ENCODE peak calls at places on chromosomes 2 and 18, in eight cellular contexts. Q is lower lobe of right lung, F is A549, U is fibroblast of the aortic adventitia, K is prostate gland, T is sigmoid colon, C is tibial artery, E is fibroblast of pulmonary artery. I is an unnamed sample.

GRCh38 chr2:16394072-16394985 is 271.3 kb downstream of the CYRIA start:
- DNase-seq in Q (no peak), F (no peak), U (no peak), K (no peak), T (no peak), C (no peak), E (no peak), I (no peak)

GRCh38 chr2:220143336-220143735 is 515.9 kb downstream of the SLC4A3 start:
- DNase-seq in Q (no peak), F (peak; percentile 11), U (peak; percentile 85), K (no peak), T (no peak), C (no peak), E (peak; percentile 91), I (peak; percentile 91)

GRCh38 chr2:225010804-225011203 is 31.5 kb downstream of the DOCK10 start:
- DNase-seq in Q (no peak), F (peak; percentile 55), U (peak; percentile 83), K (no peak), T (no peak), C (no peak), E (peak; percentile 69), I (peak; percentile 86)

GRCh38 chr2:219054956-219055903 is 5.5 kb downstream of the IHH start:
- DNase-seq in Q (no peak), F (no peak), U (no peak), K (no peak), T (no peak), C (no peak), E (no peak), I (no peak)

GRCh38 chr2:189439342-189439741 is 1.9 kb upstream of the WDR75 start:
- DNase-seq in Q (no peak), F (peak; percentile 23), U (no peak), K (no peak), T (no peak), C (no peak), E (no peak), I (no peak)

GRCh38 chr18:40935423-40935822 is 1019.6 kb upstream of the PIK3C3 start:
- DNase-seq in Q (no peak), F (peak; percentile 27), U (no peak), K (no peak), T (no peak), C (no peak), E (peak; percentile 52), I (peak; percentile 22)

GRCh38 chr2:181876614-181877063 is 14.9 kb upstream of the ITPRID2 start:
- DNase-seq in Q (no peak), F (peak; percentile 95), U (peak; percentile 54), K (no peak), T (no peak), C (no peak), E (peak; percentile 38), I (peak; percentile 66)

GRCh38 chr2:128302744-128303067 is 16.0 kb downstream of the HS6ST1 start:
- DNase-seq in Q (no peak), F (no peak), U (no peak), K (no peak), T (no peak), C (no peak), E (no peak), I (no peak)

GRCh38 chr2:163735692-163736432 is at the start of gene FIGN:
- DNase-seq in Q (peak; percentile 74), F (peak; percentile 81), U (peak; percentile 96), K (peak; percentile 46), T (peak; percentile 89), C (peak; percentile 90), E (peak; percentile 93), I (peak; percentile 93)

GRCh38 chr2:111618577-111618930 is 265.4 kb downstream of the ANAPC1 start:
- DNase-seq in Q (peak; percentile 70), F (no peak), U (no peak), K (no peak), T (no peak), C (no peak), E (no peak), I (peak; percentile 79)

GRCh38 chr2:14297906-14298305 is 334.6 kb upstream of the LRATD1 start:
- DNase-seq in Q (no peak), F (no peak), U (no peak), K (no peak), T (no peak), C (no peak), E (no peak), I (no peak)

GRCh38 chr2:106193491-106193976 is 567 bp downstream of the UXS1 start:
- DNase-seq in Q (peak; percentile 65), F (no peak), U (no peak), K (peak; percentile 33), T (no peak), C (no peak), E (no peak), I (peak; percentile 51)

DNA sequence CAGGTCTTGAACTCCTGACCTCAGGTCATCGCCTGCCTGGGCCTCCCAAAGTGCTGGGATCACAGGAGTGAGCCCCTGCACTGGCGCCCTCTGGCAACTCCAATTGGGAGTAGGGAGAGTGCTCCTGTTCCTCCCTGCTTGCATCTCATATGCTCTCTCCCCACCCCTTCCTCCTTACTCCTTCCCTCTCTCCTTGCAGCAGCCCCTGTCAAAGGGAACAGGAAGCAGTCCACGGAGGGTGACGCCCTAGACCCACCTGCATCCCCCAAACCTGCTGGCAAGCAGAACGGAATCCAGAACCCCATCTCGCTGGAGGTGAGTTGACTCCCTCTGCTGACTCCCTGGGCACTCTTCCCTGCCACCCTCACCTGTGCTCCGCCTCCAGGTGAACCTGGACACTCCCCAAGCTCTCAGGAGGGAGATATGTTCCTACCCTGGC is 10.7 kb downstream of the ARID5A start:
- DNase-seq in Q (no peak), F (no peak), U (no peak), K (no peak), T (no peak), C (peak; percentile 60), E (no peak), I (no peak)
- H3K4me3 ChIP-seq in Q (no peak overlapping the region), F (no peak overlapping the region), U (no peak overlapping the region), K (no peak overlapping the region), T (no peak overlapping the region), C (no peak overlapping the region), E (no peak overlapping the region), I (no peak overlapping the region)

GRCh38 chr18:43278401-43278800 is 1.1 kb upstream of the SYT4 start:
- DNase-seq in Q (no peak), F (no peak), U (no peak), K (no peak), T (no peak), C (no peak), E (no peak), I (no peak)

GRCh38 chr18:43274526-43274925 is 2.8 kb downstream of the SYT4 start:
- DNase-seq in Q (no peak), F (no peak), U (no peak), K (no peak), T (no peak), C (no peak), E (no peak), I (no peak)

GRCh38 chr18:43276471-43276870 is 819 bp downstream of the SYT4 start:
- DNase-seq in Q (no peak), F (no peak), U (no peak), K (no peak), T (no peak), C (no peak), E (no peak), I (no peak)

GRCh38 chr18:43279015-43279758 is 1.9 kb upstream of the SYT4 start:
- DNase-seq in Q (no peak), F (peak; percentile 33), U (no peak), K (no peak), T (no peak), C (no peak), E (peak; percentile 29), I (no peak)

DNA sequence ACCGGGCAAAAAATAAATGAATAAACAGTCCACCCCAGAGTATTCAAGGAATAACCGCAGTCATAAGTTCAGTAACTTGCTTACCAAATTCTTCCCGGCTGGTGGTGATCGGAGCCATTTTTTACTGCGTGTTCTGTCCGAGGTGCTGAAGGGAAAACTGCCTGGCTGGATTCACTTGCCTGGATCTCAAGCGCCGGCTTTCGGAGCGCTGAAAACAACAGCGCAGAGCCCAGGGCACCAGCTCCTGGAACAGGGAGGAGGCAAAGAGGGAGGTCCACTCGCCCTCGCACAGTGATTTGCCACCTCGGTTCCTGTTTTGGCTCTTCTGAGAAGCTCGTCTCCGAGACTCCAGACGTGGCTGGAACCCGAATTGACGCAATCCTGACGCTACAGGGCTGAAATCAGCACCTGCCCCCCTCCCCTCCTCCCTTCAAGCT is at the start of gene SYT4:
- DNase-seq in Q (no peak), F (peak; percentile 10), U (peak; percentile 53), K (peak; percentile 40), T (no peak), C (no peak), E (peak; percentile 77), I (no peak)
- TF ChIP-seq CTCF in Q (no peak), F (no peak), U (no peak), K (no peak), T (no peak), C (no peak), E (peak; percentile 16), I (no peak)

DNA sequence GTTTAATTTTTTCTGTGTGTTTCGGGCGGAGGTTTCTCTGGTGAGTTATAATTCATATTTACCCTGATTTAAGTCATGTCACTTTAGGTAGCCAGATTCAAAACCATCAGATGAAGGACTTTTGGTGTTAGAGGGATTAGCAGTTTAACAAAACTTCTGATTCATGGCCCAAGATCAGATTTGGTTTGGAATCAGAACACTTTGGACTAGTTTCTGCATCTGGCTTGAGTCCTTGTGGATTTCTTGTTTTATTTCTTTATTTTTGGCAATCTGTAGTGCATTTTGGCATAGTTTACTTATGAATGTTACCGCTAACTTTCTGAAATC is 3.5 kb downstream of the NEDD4L start:
- DNase-seq in Q (no peak), F (no peak), U (peak; percentile 38), K (no peak), T (no peak), C (no peak), E (no peak), I (no peak)
- H3K4me3 ChIP-seq in Q (no peak overlapping the region), F (no peak overlapping the region), U (no peak overlapping the region), K (peak overlapping the region; percentile 89), T (no peak overlapping the region), C (no peak overlapping the region), E (no peak overlapping the region), I (no peak overlapping the region)

GRCh38 chr18:34153711-34154110 is 71.0 kb downstream of the NOL4 start:
- DNase-seq in Q (no peak), F (peak; percentile 7), U (peak; percentile 29), K (no peak), T (no peak), C (no peak), E (peak; percentile 41), I (peak; percentile 43)

GRCh38 chr18:34159691-34160185 is 65.0 kb downstream of the NOL4 start:
- DNase-seq in Q (no peak), F (no peak), U (no peak), K (no peak), T (no peak), C (no peak), E (no peak), I (no peak)

DNA sequence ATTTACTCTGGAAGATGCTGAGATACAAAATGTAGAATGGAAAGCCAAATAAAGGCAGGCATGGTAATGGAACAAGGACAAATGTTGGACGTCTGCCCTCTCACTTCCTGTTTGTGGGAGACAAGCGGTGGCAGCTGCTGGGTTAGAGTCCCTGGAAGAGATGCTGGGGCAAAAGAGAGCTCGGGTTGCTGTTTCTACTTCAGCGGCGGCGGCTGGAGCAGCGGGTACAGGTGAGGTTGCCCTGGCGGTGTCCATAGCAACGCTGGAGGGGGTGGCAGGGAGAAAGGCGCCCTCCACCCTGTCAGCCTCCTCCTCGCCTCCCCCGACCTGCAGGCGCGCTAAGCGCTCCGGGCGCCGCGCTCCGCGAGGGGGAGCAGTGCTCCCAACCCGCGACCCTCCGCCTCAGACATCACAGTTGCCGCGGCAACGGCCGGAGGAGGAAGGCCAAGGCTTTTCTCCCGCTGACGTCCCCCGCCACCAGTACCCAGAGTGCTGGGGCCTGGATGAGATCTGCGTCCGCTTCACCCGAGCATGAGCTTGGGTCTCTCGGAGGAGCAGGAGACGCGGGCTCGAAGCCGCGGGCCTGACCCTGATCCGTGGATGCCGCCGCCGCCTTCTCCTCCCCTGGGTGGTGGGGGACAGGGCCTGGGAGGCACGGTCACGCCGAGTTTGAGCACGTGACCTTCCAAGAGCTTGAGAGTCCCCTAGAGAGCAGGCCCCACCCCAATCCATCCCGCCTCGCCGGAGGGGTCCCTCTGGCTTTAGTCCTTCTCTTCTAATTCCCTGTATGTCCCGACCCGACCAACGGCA is 65.6 kb downstream of the NOL4 start:
- DNase-seq in Q (peak; percentile 37), F (no peak), U (no peak), K (no peak), T (peak; percentile 64), C (peak; percentile 64), E (peak; percentile 19), I (peak; percentile 42)
- TF ChIP-seq CTCF in Q (no peak), F (no peak), U (peak; percentile 19), K (no peak), T (no peak), C (no peak), E (peak; percentile 9), I (no peak)